ENCODE peak calls at places on chromosomes 11 and 22, in seven cellular contexts. F is cardiac muscle cell; U is H7; R is breast epithelium; N is heart left ventricle; X is NCI-H1417; S is activated CD8-positive, alpha-beta memory T cell treated with anti-CD3 and anti-CD28 coated beads for 1 hour. P is an unnamed sample.

GRCh38 chr11:86671386-86672006 is 920 bp downstream of the ME3 start:
- DNase-seq in U (peak), F (peak), R (peak), X (no peak), S (no peak), N (peak), P (peak)

GRCh38 chr11:129372609-129373488 is 2.8 kb upstream of the BARX2 start:
- DNase-seq in R (no peak), N (no peak), S (no peak), F (no peak), U (peak), X (no peak), P (peak)

GRCh38 chr11:131579932-131580387 is 209.5 kb downstream of the NTM start:
- DNase-seq in R (no peak), N (no peak), S (no peak), X (peak), U (peak), F (peak), P (peak)

GRCh38 chr11:9574806-9575530 is 1.5 kb downstream of the WEE1 start:
- DNase-seq in R (peak), S (no peak), F (peak), U (peak), X (peak), N (peak), P (peak)

GRCh38 chr11:1438261-1438966 is 48.2 kb downstream of the MOB2 start:
- DNase-seq in U (no peak), S (no peak), X (no peak), N (no peak), R (no peak), F (no peak), P (no peak)

GRCh38 chr11:79441159-79441875 is 487 bp upstream of the TENM4 start:
- DNase-seq in U (peak), R (no peak), N (no peak), S (no peak), X (no peak), F (no peak), P (peak)

GRCh38 chr11:93542753-93543246 is 391 bp downstream of the SMCO4 start:
- DNase-seq in U (peak), S (no peak), R (no peak), N (no peak), F (peak), X (peak), P (no peak)

GRCh38 chr22:42878561-42879305 is 21.7 kb upstream of the ARFGAP3 start:
- DNase-seq in N (no peak), S (no peak), X (no peak), F (no peak), R (no peak), U (no peak), P (no peak)

GRCh38 chr11:58059011-58059358 is 28.2 kb downstream of the OR6Q1 start:
- DNase-seq in X (no peak), U (peak), N (no peak), R (no peak), F (peak), S (no peak), P (peak)

GRCh38 chr11:47395225-47396048 is 13.0 kb upstream of the SLC39A13 start:
- DNase-seq in N (no peak), X (no peak), S (no peak), F (no peak), R (peak), U (no peak), P (no peak)

GRCh38 chr11:133038850-133039249 is 493.5 kb downstream of the OPCML start:
- DNase-seq in R (no peak), F (no peak), X (no peak), U (no peak), N (no peak), S (no peak), P (peak)

GRCh38 chr11:76629133-76629852 is 41.3 kb downstream of the LRRC32 start:
- DNase-seq in F (peak), X (no peak), R (no peak), U (no peak), N (peak), S (no peak), P (no peak)

GRCh38 chr11:73664894-73665293 is 18.5 kb downstream of the PLEKHB1 start:
- DNase-seq in U (no peak), N (no peak), X (no peak), F (no peak), R (no peak), S (no peak), P (no peak)

GRCh38 chr11:125933030-125933813 is 12.6 kb upstream of the VSIG10L2 start:
- DNase-seq in S (no peak), R (no peak), U (peak), X (no peak), N (no peak), F (no peak), P (no peak)

GRCh38 chr11:123304828-123305530 is 109.9 kb upstream of the CLMP start:
- DNase-seq in S (no peak), N (peak), R (no peak), U (no peak), X (peak), F (no peak), P (peak)

GRCh38 chr11:131408011-131408640 is 37.7 kb downstream of the NTM start:
- DNase-seq in F (peak), R (no peak), X (peak), N (peak), S (no peak), U (peak), P (peak)

GRCh38 chr11:47340980-47341775 is 11.3 kb downstream of the MYBPC3 start:
- DNase-seq in F (no peak), U (no peak), R (no peak), S (no peak), N (peak), X (no peak), P (peak)

GRCh38 chr22:43881091-43882061 is 10.4 kb downstream of the PNPLA5 start:
- DNase-seq in X (no peak), S (no peak), F (no peak), U (peak), N (no peak), R (peak), P (peak)

GRCh38 chr11:69287968-69288882 is 5.7 kb upstream of the MYEOV start:
- DNase-seq in U (no peak), X (no peak), S (no peak), N (no peak), R (no peak), F (no peak), P (no peak)

GRCh38 chr11:705646-706438 is at the start of gene EPS8L2:
- DNase-seq in U (peak), F (no peak), R (peak), S (no peak), N (no peak), X (no peak), P (peak)

GRCh38 chr11:88363566-88364169 is 26.1 kb upstream of the CTSC start:
- DNase-seq in S (no peak), X (no peak), U (no peak), F (peak), R (no peak), N (no peak), P (no peak)

GRCh38 chr22:25382762-25383161 is 163.3 kb downstream of the CRYBB2 start:
- DNase-seq in F (no peak), R (no peak), X (peak), U (no peak), S (no peak), N (no peak), P (no peak)

P was measured in endodermal cell.